ENCODE peak calls at places on chromosomes 11 and 22, in ten cellular contexts. S is naive thymus-derived CD4-positive, alpha-beta T cell; M is IMR-90; E is Panc1; N is CD4-positive, CD25-positive, alpha-beta regulatory T cell; O is left lung; K is fibroblast of lung; F is right atrium auricular region; B is neuronal stem cell; T is GM23248. C is an unnamed sample.

GRCh38 chr11:11075515-11076171 is 217.8 kb upstream of the ZBED5 start:
- DNase-seq in N (no peak), O (no peak), T (peak; percentile 4), B (no peak), M (no peak), F (no peak), K (no peak), S (no peak), E (no peak), C (no peak)

GRCh38 chr11:57500526-57500925 is 15.0 kb downstream of the SLC43A1 start:
- DNase-seq in B (no peak), F (no peak), N (no peak), M (no peak), K (no peak), O (no peak), T (no peak), E (no peak), S (no peak), C (no peak)

GRCh38 chr11:77205467-77206263 is 77.6 kb downstream of the MYO7A start:
- DNase-seq in F (no peak), S (no peak), E (no peak), B (no peak), N (no peak), K (no peak), M (no peak), O (no peak), T (no peak), C (no peak)

GRCh38 chr22:40955516-40955915 is 4.3 kb downstream of the RBX1 start:
- DNase-seq in N (no peak), O (no peak), T (peak; percentile 81), E (no peak), S (no peak), F (no peak), B (no peak), K (peak; percentile 42), M (peak; percentile 21), C (no peak)

GRCh38 chr11:17743026-17743807 is 8.6 kb downstream of the KCNC1 start:
- DNase-seq in O (peak; percentile 37), N (no peak), T (no peak), F (no peak), M (no peak), B (no peak), S (no peak), K (no peak), E (no peak), C (no peak)

GRCh38 chr11:107928046-107928766 is at the start of gene RAB39A:
- DNase-seq in E (peak; percentile 84), O (peak; percentile 95), S (peak; percentile 31), K (peak; percentile 86), T (peak; percentile 90), F (peak; percentile 85), B (peak; percentile 95), M (peak; percentile 79), N (peak; percentile 52), C (peak; percentile 54)

GRCh38 chr11:117876341-117877119 is at the start of gene FXYD6:
- DNase-seq in K (peak; percentile 60), S (no peak), O (no peak), E (no peak), N (peak; percentile 11), B (peak; percentile 85), F (peak; percentile 66), T (peak; percentile 17), M (no peak), C (peak; percentile 21)

GRCh38 chr11:66371627-66372415 is at the start of gene SLC29A2:
- DNase-seq in N (peak; percentile 72), M (no peak), F (no peak), T (peak; percentile 35), O (peak; percentile 95), K (no peak), S (peak; percentile 80), B (peak; percentile 90), E (no peak), C (peak; percentile 72)

DNA sequence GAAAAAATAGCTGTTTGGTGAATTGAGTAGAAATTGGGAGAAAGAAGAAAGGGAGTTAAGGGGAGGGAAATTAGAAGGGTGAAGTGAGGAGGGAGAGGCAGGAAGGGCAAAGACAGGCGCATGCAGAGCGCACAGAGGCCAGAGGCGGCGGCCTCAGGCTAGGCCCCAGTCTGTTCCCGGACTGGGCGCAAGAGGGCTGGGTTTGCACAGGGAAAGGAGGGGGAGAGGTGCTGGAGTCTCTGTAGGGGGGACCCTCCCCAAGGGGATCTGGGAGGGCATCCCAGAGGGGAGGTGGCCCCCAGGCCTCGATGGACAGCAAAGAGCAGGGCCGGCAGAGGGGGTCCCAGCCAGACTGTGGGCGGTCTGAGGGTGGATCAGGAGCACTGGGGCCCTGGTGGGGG is 1.3 kb upstream of the FLRT1 start:
- DNase-seq in E (no peak), O (no peak), K (no peak), T (no peak), F (no peak), S (no peak), M (no peak), N (no peak), B (no peak), C (no peak)
- H3K27me3 ChIP-seq in E (no peaks in the 10 kb centered on the region), O (peaks cover 36% of the 10 kb centered on the region), K (peaks cover 15% of the 10 kb centered on the region), T (peaks cover 16% of the 10 kb centered on the region), F (no peaks in the 10 kb centered on the region), S (no peaks in the 10 kb centered on the region), M (peaks cover 12% of the 10 kb centered on the region), N (no peaks in the 10 kb centered on the region), B (peaks cover 56% of the 10 kb centered on the region), C (peaks cover 12% of the 10 kb centered on the region)

DNA sequence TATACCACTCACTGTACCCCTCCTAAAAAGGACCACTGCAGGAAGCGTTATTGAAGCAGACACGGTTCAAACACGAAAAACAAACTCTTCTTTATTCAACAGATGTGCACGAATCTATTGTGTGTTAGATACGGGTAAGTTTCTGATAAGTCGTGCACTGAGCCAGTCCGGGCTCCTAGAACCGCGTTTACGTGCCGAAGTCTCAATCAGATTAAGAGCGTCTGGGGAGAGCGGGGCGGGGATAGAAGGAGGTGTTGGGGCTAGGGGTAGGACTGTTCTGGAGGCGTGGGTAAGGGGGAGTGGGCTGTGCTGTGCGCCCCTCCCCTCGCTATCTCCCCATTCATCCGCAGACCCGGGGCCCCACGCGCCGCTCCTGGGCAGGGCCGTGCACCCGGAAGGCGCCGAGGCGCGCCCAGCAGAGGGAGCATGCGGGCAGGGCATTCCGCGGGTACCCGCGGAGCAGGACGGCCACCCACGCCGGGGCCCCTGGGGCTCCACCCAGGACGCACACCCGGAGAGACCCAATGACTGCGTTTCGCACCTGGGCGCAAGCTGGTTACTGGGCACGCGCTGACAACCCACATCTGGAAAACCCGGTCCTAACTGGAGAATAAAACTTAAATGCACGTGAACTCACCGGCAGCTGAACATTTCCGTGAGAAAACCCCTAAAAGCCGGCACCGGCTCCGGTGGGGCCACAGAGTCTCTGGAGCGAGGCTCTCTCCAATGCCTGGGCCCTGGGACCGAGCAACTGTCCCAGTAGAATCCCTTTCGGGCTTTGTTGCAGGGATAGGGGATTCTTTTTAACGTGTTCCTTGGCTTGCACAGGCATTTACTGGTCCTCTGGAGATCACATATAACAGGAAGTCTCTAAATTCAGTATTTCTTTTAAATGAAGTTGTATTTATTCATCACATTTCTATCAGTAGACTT is 40.6 kb downstream of the WEE1 start:
- DNase-seq in S (peak; percentile 84), N (peak; percentile 87), K (peak; percentile 73), O (peak; percentile 99), E (peak; percentile 88), M (peak; percentile 75), B (peak; percentile 73), F (peak; percentile 86), T (peak; percentile 91), C (peak; percentile 87)
- H3K4me1 ChIP-seq in S (peaks cover 14% of the 10 kb centered on the region), N (peaks cover 23% of the 10 kb centered on the region), K (peaks cover 26% of the 10 kb centered on the region), O (peaks cover 26% of the 10 kb centered on the region), E (peaks cover 27% of the 10 kb centered on the region), M (peaks cover 17% of the 10 kb centered on the region), B (no peaks in the 10 kb centered on the region), F (no peaks in the 10 kb centered on the region), T (peaks cover 56% of the 10 kb centered on the region), C (peaks cover 16% of the 10 kb centered on the region)

DNA sequence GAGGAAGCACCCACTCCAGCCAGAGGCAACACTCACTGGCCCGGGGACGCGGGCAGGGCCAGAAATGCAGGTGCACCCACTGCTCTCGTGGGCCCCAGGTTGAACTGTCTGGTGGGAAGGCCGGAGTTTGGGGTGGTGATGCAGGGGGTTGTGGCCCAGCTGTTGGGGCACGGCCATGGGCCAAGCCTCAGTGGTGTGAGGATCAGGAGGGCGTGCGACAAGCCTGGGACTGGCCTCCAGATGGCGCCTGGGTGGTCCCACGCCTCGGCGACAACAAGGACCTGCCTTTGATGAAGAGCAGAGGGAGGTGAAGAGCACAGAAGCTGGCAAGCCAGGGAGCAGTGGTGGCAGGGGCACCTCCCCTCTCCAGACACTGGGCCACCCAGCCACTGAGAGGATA is 240.8 kb downstream of the BRD1 start:
- DNase-seq in S (no peak), T (no peak), O (peak; percentile 67), F (no peak), E (no peak), N (no peak), M (no peak), B (no peak), K (no peak), C (no peak)
- H3K27me3 ChIP-seq in S (no peaks in the 10 kb centered on the region), T (no peaks in the 10 kb centered on the region), O (no peaks in the 10 kb centered on the region), F (no peaks in the 10 kb centered on the region), E (no peaks in the 10 kb centered on the region), N (no peaks in the 10 kb centered on the region), M (no peaks in the 10 kb centered on the region), B (no peaks in the 10 kb centered on the region), K (no peaks in the 10 kb centered on the region), C (no peaks in the 10 kb centered on the region)

GRCh38 chr11:94145916-94146315 is 17.3 kb downstream of the PANX1 start:
- DNase-seq in E (no peak), F (no peak), B (no peak), M (no peak), T (no peak), K (no peak), O (no peak), S (no peak), N (no peak), C (no peak)
- H3K4me1 ChIP-seq in E (peaks cover 52% of the 10 kb centered on the region), F (no peaks in the 10 kb centered on the region), B (peaks cover 5% of the 10 kb centered on the region), M (peaks cover 36% of the 10 kb centered on the region), T (peaks cover 18% of the 10 kb centered on the region), K (peaks cover 14% of the 10 kb centered on the region), O (peaks cover 60% of the 10 kb centered on the region), S (peaks cover 8% of the 10 kb centered on the region), N (peaks cover 8% of the 10 kb centered on the region), C (peaks cover 37% of the 10 kb centered on the region)